ENCODE peak calls at places on chromosomes 2 and 18, in six cellular contexts. Q, Z, W, U, G and I are unnamed samples.

GRCh38 chr2:131146749-131147148 is 41.6 kb downstream of the PLEKHB2 start:
- DNase-seq in Z (no peak), W (no peak), G (no peak), Q (no peak), U (no peak), I (no peak)

GRCh38 chr2:239827511-239827865 is 197.7 kb downstream of the NDUFA10 start:
- DNase-seq in W (no peak), Z (no peak), Q (no peak), G (no peak), U (no peak), I (no peak)

GRCh38 chr2:85972355-85972754 is 83.6 kb upstream of the ST3GAL5 start:
- DNase-seq in U (no peak), G (no peak), Z (no peak), Q (no peak), W (no peak), I (no peak)

GRCh38 chr2:163601377-163601776 is 134.4 kb downstream of the FIGN start:
- DNase-seq in U (no peak), W (no peak), Q (no peak), G (no peak), Z (no peak), I (peak; percentile 35)

GRCh38 chr2:26706616-26707473 is 14.3 kb downstream of the KCNK3 start:
- DNase-seq in Z (no peak), U (peak; percentile 50), W (peak; percentile 66), Q (no peak), G (no peak), I (no peak)

GRCh38 chr2:195468771-195469170 is 188.3 kb upstream of the SLC39A10 start:
- DNase-seq in Q (no peak), Z (no peak), U (no peak), G (no peak), W (no peak), I (no peak)

GRCh38 chr18:74073957-74074356 is 73.7 kb downstream of the FBXO15 start:
- DNase-seq in G (no peak), W (no peak), Z (no peak), U (no peak), Q (no peak), I (no peak)

GRCh38 chr2:241334813-241335212 is 19.1 kb downstream of the SEPTIN2 start:
- DNase-seq in W (no peak), Q (no peak), Z (no peak), U (no peak), G (no peak), I (no peak)

GRCh38 chr2:75238670-75239330 is 39.5 kb upstream of the TACR1 start:
- DNase-seq in Q (peak; percentile 57), U (no peak), G (no peak), W (no peak), Z (no peak), I (peak; percentile 93)

GRCh38 chr18:9736942-9737813 is 29.1 kb downstream of the RAB31 start:
- DNase-seq in U (no peak), Q (peak; percentile 41), W (peak; percentile 56), Z (peak; percentile 65), G (no peak), I (peak; percentile 77)

GRCh38 chr2:20612835-20613341 is 38.0 kb downstream of the HS1BP3 start:
- DNase-seq in Z (no peak), Q (no peak), U (no peak), W (no peak), G (no peak), I (no peak)

GRCh38 chr2:239193925-239194687 is 206.7 kb downstream of the HDAC4 start:
- DNase-seq in W (no peak), G (no peak), U (no peak), Z (no peak), Q (no peak), I (no peak)

GRCh38 chr2:238424313-238424700 is 2.4 kb upstream of the ASB1 start:
- DNase-seq in G (no peak), U (no peak), Q (no peak), Z (no peak), W (no peak), I (no peak)

GRCh38 chr2:177211148-177211547 is 1.4 kb upstream of the HNRNPA3 start:
- DNase-seq in W (no peak), Z (no peak), Q (no peak), U (no peak), G (no peak), I (no peak)

GRCh38 chr2:144405313-144405710 is 114.6 kb downstream of the ZEB2 start:
- DNase-seq in Q (no peak), W (no peak), U (no peak), Z (no peak), G (no peak), I (no peak)

GRCh38 chr2:88739985-88740600 is 48.6 kb downstream of the RPIA start:
- DNase-seq in W (peak; percentile 83), Z (peak; percentile 46), Q (peak; percentile 41), G (peak; percentile 62), U (peak; percentile 83), I (peak; percentile 59)

GRCh38 chr18:74266161-74266560 is 25.6 kb downstream of the CYB5A start:
- DNase-seq in Z (no peak), U (no peak), G (no peak), Q (no peak), W (no peak), I (peak; percentile 85)

GRCh38 chr2:170449034-170449433 is 266.1 kb upstream of the SP5 start:
- DNase-seq in U (no peak), Z (no peak), G (no peak), Q (no peak), W (peak; percentile 49), I (no peak)
- H3K4me3 ChIP-seq in U (no peak overlapping the region), Z (no peak overlapping the region), G (no peak overlapping the region), Q (no peak overlapping the region), W (no peak overlapping the region), I (no peak overlapping the region)

GRCh38 chr2:232683368-232683767 is 13.8 kb upstream of the GIGYF2 start:
- DNase-seq in W (no peak), Q (no peak), Z (no peak), G (no peak), U (no peak), I (no peak)
- TF ChIP-seq CTCF in W (no peak), Q (no peak), Z (no peak), G (no peak), U (no peak), I (no peak)

GRCh38 chr2:60213865-60214657 is 339.4 kb downstream of the BCL11A start:
- DNase-seq in U (peak; percentile 90), Q (no peak), W (peak; percentile 18), G (no peak), Z (no peak), I (peak; percentile 99)
- H3K4me3 ChIP-seq in U (no peak overlapping the region), Q (no peak overlapping the region), W (no peak overlapping the region), G (no peak overlapping the region), Z (no peak overlapping the region), I (peak overlapping the region; percentile 22)

GRCh38 chr2:237257471-237257951 is 156.5 kb downstream of the COL6A3 start:
- DNase-seq in G (peak; percentile 95), W (no peak), U (no peak), Z (no peak), Q (peak; percentile 66), I (no peak)

GRCh38 chr2:237256845-237257244 is 157.1 kb downstream of the COL6A3 start:
- DNase-seq in U (no peak), Z (no peak), Q (peak; percentile 74), G (no peak), W (no peak), I (peak; percentile 40)

GRCh38 chr2:237260032-237260431 is 153.9 kb downstream of the COL6A3 start:
- DNase-seq in W (no peak), Z (no peak), Q (no peak), G (no peak), U (no peak), I (no peak)

GRCh38 chr2:237259201-237259600 is 154.8 kb downstream of the COL6A3 start:
- DNase-seq in U (no peak), W (no peak), G (no peak), Q (no peak), Z (no peak), I (no peak)

DNA sequence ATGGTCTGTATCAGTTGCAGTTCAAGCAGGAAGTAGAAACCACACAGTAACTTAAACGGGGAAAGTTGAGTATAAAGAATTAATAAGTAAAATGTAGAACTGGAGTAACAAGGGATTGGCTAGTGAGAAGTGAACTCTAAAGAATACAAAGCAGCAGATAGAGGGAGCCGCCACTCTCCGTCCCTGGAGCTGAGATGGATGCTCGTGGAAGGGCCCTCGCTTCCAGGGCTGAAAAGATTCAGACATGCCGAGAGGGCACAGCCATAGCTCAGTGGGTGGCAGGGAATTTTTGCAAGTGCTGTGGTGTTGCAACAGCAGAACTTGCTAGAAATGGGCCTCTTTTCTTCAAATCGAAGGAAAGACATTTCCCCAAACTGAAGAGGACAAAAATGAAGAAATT is 155.8 kb downstream of the COL6A3 start:
- DNase-seq in W (no peak), G (no peak), Q (no peak), U (no peak), Z (no peak), I (no peak)
- TF ChIP-seq CTCF in W (no peak), G (peak; percentile 23), Q (peak; percentile 19), U (no peak), Z (no peak), I (no peak)

GRCh38 chr2:109330056-109330455 is 201.1 kb downstream of the SH3RF3 start:
- DNase-seq in W (no peak), G (no peak), Q (peak; percentile 63), U (no peak), Z (no peak), I (peak; percentile 29)

GRCh38 chr2:109332880-109333279 is 203.9 kb downstream of the SH3RF3 start:
- DNase-seq in Z (no peak), U (no peak), G (no peak), Q (no peak), W (no peak), I (no peak)

GRCh38 chr2:109331081-109331480 is 202.1 kb downstream of the SH3RF3 start:
- DNase-seq in U (no peak), W (no peak), G (peak; percentile 65), Q (no peak), Z (no peak), I (no peak)

GRCh38 chr2:109333414-109334194 is 204.6 kb downstream of the SH3RF3 start:
- DNase-seq in Z (no peak), U (no peak), W (peak; percentile 18), Q (no peak), G (no peak), I (no peak)

DNA sequence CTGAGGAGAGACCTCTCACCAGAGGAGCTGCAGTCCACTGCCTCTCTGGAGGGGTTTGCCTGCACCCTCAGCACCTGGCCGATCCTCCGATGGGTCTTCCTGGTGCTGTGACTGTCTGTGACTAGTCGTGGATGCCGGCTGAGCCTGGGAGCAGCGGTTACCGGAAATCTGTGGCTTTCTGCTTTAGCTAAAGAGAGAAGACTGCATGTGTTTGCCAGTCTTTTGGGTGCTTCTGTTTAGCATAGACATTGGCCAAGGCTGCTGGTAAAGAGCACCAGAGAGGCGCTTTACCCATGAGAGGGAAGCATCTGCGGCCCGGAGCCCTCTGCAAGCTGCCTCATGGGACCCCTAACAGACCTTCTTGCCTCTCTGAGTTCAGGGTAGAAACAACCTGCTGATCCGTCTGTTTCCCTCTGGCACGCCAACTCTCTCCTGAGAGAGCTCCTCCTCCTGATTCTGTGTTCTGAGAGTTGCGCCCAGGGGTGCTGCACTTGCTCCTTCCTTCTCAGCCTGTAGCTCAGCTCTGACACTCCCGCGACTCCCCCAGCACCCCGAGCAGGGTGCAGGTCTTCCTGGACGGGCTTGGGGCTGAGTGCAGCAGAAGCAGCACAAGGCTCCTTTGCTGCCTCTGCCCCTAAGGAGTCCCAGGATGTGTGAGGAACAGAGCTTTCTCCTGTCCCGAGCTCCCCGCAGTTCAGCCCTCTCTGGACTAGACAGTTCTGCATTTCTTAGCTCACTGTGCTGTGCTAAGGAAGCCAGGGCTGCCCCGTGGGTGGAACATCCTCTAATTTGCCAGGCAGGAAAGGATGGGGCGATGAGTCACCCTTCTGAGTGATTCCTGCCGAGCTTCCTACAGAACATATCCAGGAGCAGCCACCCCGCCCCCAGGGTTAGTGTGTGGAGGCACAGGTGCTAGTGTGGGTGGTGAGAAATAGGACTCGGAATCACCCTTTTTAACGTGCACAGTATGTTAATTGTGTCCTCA is 203.2 kb downstream of the SH3RF3 start:
- DNase-seq in Z (peak; percentile 36), W (no peak), U (peak; percentile 68), G (peak; percentile 82), Q (peak; percentile 93), I (peak; percentile 95)
- H3K4me3 ChIP-seq in Z (peak overlapping the region; percentile 15), W (no peak overlapping the region), U (no peak overlapping the region), G (peak overlapping the region; percentile 12), Q (no peak overlapping the region), I (no peak overlapping the region)